ENCODE peak calls at places on chromosome 21, in four cellular contexts. One of them, this sample, is unnamed. For H3K9me3, the result is how much of the 10 kb centered on the place peaks cover.

GRCh38 chr21:20187028-20187427 is 811.2 kb upstream of the NCAM2 start:
- DNase-seq in K562: no peak
- DNase-seq in upper lobe of left lung: no peak
- DNase-seq in neural progenitor cell: no peak
- DNase-seq in this sample: no peak

GRCh38 chr21:35427320-35428040 is 378.4 kb upstream of the RUNX1 start:
- DNase-seq in K562: no peak
- DNase-seq in upper lobe of left lung: no peak
- DNase-seq in neural progenitor cell: no peak
- DNase-seq in this sample: no peak

GRCh38 chr21:42435833-42436232 is 32.1 kb downstream of the UBASH3A start:
- DNase-seq in K562: no peak
- DNase-seq in upper lobe of left lung: no peak
- DNase-seq in neural progenitor cell: no peak
- DNase-seq in this sample: no peak

GRCh38 chr21:31117046-31117916 is 79.0 kb upstream of the KRTAP19-8 start:
- DNase-seq in K562: no peak
- DNase-seq in upper lobe of left lung: no peak
- DNase-seq in neural progenitor cell: no peak
- DNase-seq in this sample: no peak

GRCh38 chr21:34552324-34553198 is 40.6 kb upstream of the KCNE1 start:
- DNase-seq in K562: no peak
- DNase-seq in upper lobe of left lung: no peak
- DNase-seq in neural progenitor cell: no peak
- DNase-seq in this sample: no peak

GRCh38 chr21:42336065-42336464 is 14.7 kb downstream of the TFF2 start:
- DNase-seq in K562: no peak
- DNase-seq in upper lobe of left lung: no peak
- DNase-seq in neural progenitor cell: peak
- DNase-seq in this sample: no peak

GRCh38 chr21:33976980-33977720 is 61.5 kb upstream of the ATP5PO start:
- DNase-seq in K562: no peak
- DNase-seq in upper lobe of left lung: no peak
- DNase-seq in neural progenitor cell: no peak
- DNase-seq in this sample: no peak

GRCh38 chr21:32742470-32742869 is 14.7 kb upstream of the SYNJ1 start:
- DNase-seq in K562: no peak
- DNase-seq in upper lobe of left lung: no peak
- DNase-seq in neural progenitor cell: no peak
- DNase-seq in this sample: no peak

GRCh38 chr21:15823486-15824150 is 93.8 kb downstream of the USP25 start:
- DNase-seq in K562: no peak
- DNase-seq in upper lobe of left lung: no peak
- DNase-seq in neural progenitor cell: no peak
- DNase-seq in this sample: no peak

GRCh38 chr21:36260030-36260787 is 59.8 kb upstream of the MORC3 start:
- DNase-seq in K562: peak
- DNase-seq in upper lobe of left lung: no peak
- DNase-seq in neural progenitor cell: peak
- DNase-seq in this sample: no peak

GRCh38 chr21:31222142-31222541 is 121.9 kb downstream of the TIAM1 start:
- DNase-seq in K562: no peak
- DNase-seq in upper lobe of left lung: no peak
- DNase-seq in neural progenitor cell: no peak
- DNase-seq in this sample: no peak

GRCh38 chr21:32337206-32337605 is 38.6 kb downstream of the MRAP start:
- DNase-seq in K562: no peak
- DNase-seq in upper lobe of left lung: no peak
- DNase-seq in neural progenitor cell: no peak
- DNase-seq in this sample: no peak

GRCh38 chr21:42997053-42997452 is 22.7 kb downstream of the PKNOX1 start:
- DNase-seq in K562: no peak
- DNase-seq in upper lobe of left lung: no peak
- DNase-seq in neural progenitor cell: no peak
- DNase-seq in this sample: no peak

GRCh38 chr21:32007461-32007860 is 134.6 kb downstream of the HUNK start:
- DNase-seq in K562: no peak
- DNase-seq in upper lobe of left lung: no peak
- DNase-seq in neural progenitor cell: no peak
- DNase-seq in this sample: no peak

GRCh38 chr21:31293986-31294385 is 50.1 kb downstream of the TIAM1 start:
- DNase-seq in K562: no peak
- DNase-seq in upper lobe of left lung: no peak
- DNase-seq in neural progenitor cell: no peak
- DNase-seq in this sample: no peak

GRCh38 chr21:37437376-37438080 is 71.0 kb downstream of the DYRK1A start:
- DNase-seq in K562: no peak
- DNase-seq in upper lobe of left lung: no peak
- DNase-seq in neural progenitor cell: no peak
- DNase-seq in this sample: no peak

GRCh38 chr21:16773206-16773605 is 739.6 kb upstream of the CXADR start:
- DNase-seq in K562: no peak
- DNase-seq in upper lobe of left lung: no peak
- DNase-seq in neural progenitor cell: no peak
- DNase-seq in this sample: no peak

GRCh38 chr21:43274946-43275310 is 106.1 kb downstream of the CRYAA start:
- DNase-seq in K562: no peak
- DNase-seq in upper lobe of left lung: no peak
- DNase-seq in neural progenitor cell: no peak
- DNase-seq in this sample: no peak

GRCh38 chr21:41321908-41322495 is 5.4 kb downstream of the FAM3B start:
- DNase-seq in K562: no peak
- DNase-seq in upper lobe of left lung: no peak
- DNase-seq in neural progenitor cell: no peak
- DNase-seq in this sample: no peak

GRCh38 chr21:34814529-34814951 is 145.7 kb downstream of the CLIC6 start:
- DNase-seq in K562: no peak
- DNase-seq in upper lobe of left lung: no peak
- DNase-seq in neural progenitor cell: no peak
- DNase-seq in this sample: no peak

GRCh38 chr21:37815893-37816292 is 100.4 kb downstream of the KCNJ6 start:
- DNase-seq in K562: no peak
- DNase-seq in upper lobe of left lung: peak
- DNase-seq in neural progenitor cell: no peak
- DNase-seq in this sample: no peak

GRCh38 chr21:30408782-30409494 is 13.1 kb downstream of the KRTAP13-1 start:
- DNase-seq in K562: peak
- DNase-seq in upper lobe of left lung: peak
- DNase-seq in neural progenitor cell: peak
- DNase-seq in this sample: no peak

GRCh38 chr21:46532080-46532479 is 72.8 kb downstream of the S100B start:
- DNase-seq in K562: no peak
- DNase-seq in upper lobe of left lung: no peak
- DNase-seq in neural progenitor cell: no peak
- DNase-seq in this sample: no peak

GRCh38 chr21:41567901-41568510 is 60.0 kb upstream of the TMPRSS2 start:
- DNase-seq in K562: no peak
- DNase-seq in upper lobe of left lung: peak
- DNase-seq in neural progenitor cell: no peak
- DNase-seq in this sample: no peak

GRCh38 chr21:37165606-37166005 is 92.6 kb downstream of the TTC3 start:
- DNase-seq in K562: no peak
- DNase-seq in upper lobe of left lung: no peak
- DNase-seq in neural progenitor cell: no peak
- DNase-seq in this sample: no peak

GRCh38 chr21:33686386-33686785 is 44.1 kb downstream of the ITSN1 start:
- DNase-seq in K562: no peak
- DNase-seq in upper lobe of left lung: no peak
- DNase-seq in neural progenitor cell: no peak
- DNase-seq in this sample: no peak

GRCh38 chr21:24375201-24375600 is 1232.1 kb downstream of the MRPL39 start:
- DNase-seq in K562: peak
- DNase-seq in upper lobe of left lung: no peak
- DNase-seq in neural progenitor cell: no peak
- DNase-seq in this sample: no peak

GRCh38 chr21:42414928-42415769 is 11.4 kb downstream of the UBASH3A start:
- DNase-seq in K562: peak
- DNase-seq in upper lobe of left lung: no peak
- DNase-seq in neural progenitor cell: no peak
- DNase-seq in this sample: peak

GRCh38 chr21:14842641-14843040 is 222.2 kb downstream of the NRIP1 start:
- DNase-seq in K562: no peak
- DNase-seq in upper lobe of left lung: no peak
- DNase-seq in neural progenitor cell: no peak
- DNase-seq in this sample: no peak

GRCh38 chr21:26591543-26591942 is 18.5 kb upstream of the CYYR1 start:
- DNase-seq in K562: no peak
- DNase-seq in upper lobe of left lung: no peak
- DNase-seq in neural progenitor cell: no peak
- DNase-seq in this sample: no peak
- H3K9me3 ChIP-seq in K562: under half
- H3K9me3 ChIP-seq in upper lobe of left lung: under half
- H3K9me3 ChIP-seq in neural progenitor cell: under half
- H3K9me3 ChIP-seq in this sample: under half

GRCh38 chr21:18705971-18706370 is 302.4 kb upstream of the TMPRSS15 start:
- DNase-seq in K562: no peak
- DNase-seq in upper lobe of left lung: no peak
- DNase-seq in neural progenitor cell: no peak
- DNase-seq in this sample: no peak
- H3K9me3 ChIP-seq in K562: under half
- H3K9me3 ChIP-seq in upper lobe of left lung: under half
- H3K9me3 ChIP-seq in neural progenitor cell: under half
- H3K9me3 ChIP-seq in this sample: under half

GRCh38 chr21:40291560-40291959 is 424.3 kb downstream of the PCP4 start:
- DNase-seq in K562: no peak
- DNase-seq in upper lobe of left lung: no peak
- DNase-seq in neural progenitor cell: no peak
- DNase-seq in this sample: no peak
- H3K9me3 ChIP-seq in K562: under half
- H3K9me3 ChIP-seq in upper lobe of left lung: under half
- H3K9me3 ChIP-seq in neural progenitor cell: under half
- H3K9me3 ChIP-seq in this sample: under half

GRCh38 chr21:44823179-44823654 is 5.4 kb upstream of the SUMO3 start:
- DNase-seq in K562: no peak
- DNase-seq in upper lobe of left lung: no peak
- DNase-seq in neural progenitor cell: no peak
- DNase-seq in this sample: no peak
- H3K9me3 ChIP-seq in K562: under half
- H3K9me3 ChIP-seq in upper lobe of left lung: under half
- H3K9me3 ChIP-seq in neural progenitor cell: under half
- H3K9me3 ChIP-seq in this sample: under half

DNA sequence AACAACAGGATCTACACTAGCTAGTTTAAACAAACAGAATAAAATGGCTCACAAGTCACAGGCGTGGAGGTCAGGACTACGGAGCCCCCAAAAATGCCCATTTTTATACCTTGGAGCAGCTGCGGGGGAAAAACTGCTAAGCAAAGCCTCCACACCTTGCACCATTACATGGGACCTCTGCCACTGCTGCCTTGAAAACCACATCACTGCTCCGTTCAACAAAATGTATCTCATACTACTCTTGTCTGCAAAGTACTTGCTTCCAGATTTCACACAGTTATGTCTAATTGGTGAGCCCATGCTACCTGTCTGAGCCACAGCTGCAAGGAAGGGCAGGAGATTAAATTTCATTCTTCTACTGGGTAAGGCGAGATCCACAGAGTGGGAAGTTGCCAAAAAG is 24.4 kb downstream of the MRPL39 start:
- DNase-seq in K562: no peak
- DNase-seq in upper lobe of left lung: no peak
- DNase-seq in neural progenitor cell: no peak
- DNase-seq in this sample: no peak
- H3K9me3 ChIP-seq in K562: under half
- H3K9me3 ChIP-seq in upper lobe of left lung: under half
- H3K9me3 ChIP-seq in neural progenitor cell: under half
- H3K9me3 ChIP-seq in this sample: under half

This sample was measured in T-helper 17 cell.